ENCODE peak calls at places on chromosomes 12 and 14, in four cellular contexts. H is naive thymus-derived CD4-positive, alpha-beta T cell; P is fibroblast of the aortic adventitia; G is upper lobe of left lung. D is an unnamed sample.

GRCh38 chr12:122423258-122424165 is 1.0 kb upstream of the CLIP1 start:
- DNase-seq in G (no peak), H (no peak), P (peak; percentile 36), D (no peak)

GRCh38 chr12:109760031-109760929 is 46.7 kb downstream of the FAM222A start:
- DNase-seq in H (no peak), P (no peak), G (no peak), D (no peak)

GRCh38 chr12:77228376-77228775 is 163.0 kb upstream of the E2F7 start:
- DNase-seq in P (no peak), H (no peak), G (no peak), D (no peak)

GRCh38 chr12:109160433-109160832 is 44.0 kb downstream of the ACACB start:
- DNase-seq in H (no peak), P (no peak), G (no peak), D (no peak)

GRCh38 chr14:90273532-90273931 is 17.2 kb downstream of the PSMC1 start:
- DNase-seq in P (peak; percentile 22), H (no peak), G (no peak), D (no peak)

GRCh38 chr12:52988933-52989332 is 17.3 kb upstream of the EIF4B start:
- DNase-seq in G (no peak), H (no peak), P (no peak), D (no peak)

GRCh38 chr12:124036117-124037109 is 63.4 kb downstream of the ZNF664 start:
- DNase-seq in G (no peak), H (peak; percentile 53), P (peak; percentile 70), D (peak; percentile 22)

GRCh38 chr14:81946808-81947798 is 413.4 kb upstream of the SEL1L start:
- DNase-seq in G (no peak), H (no peak), P (no peak), D (no peak)

GRCh38 chr14:80605536-80605935 is 336.0 kb downstream of the CEP128 start:
- DNase-seq in P (no peak), G (no peak), H (no peak), D (no peak)

GRCh38 chr14:53971501-53971900 is 14.9 kb upstream of the BMP4 start:
- DNase-seq in G (no peak), P (no peak), H (no peak), D (no peak)

GRCh38 chr12:81863406-81863805 is 104.3 kb upstream of the PPFIA2 start:
- DNase-seq in P (no peak), G (no peak), H (no peak), D (no peak)

GRCh38 chr14:103126873-103127304 is 3.6 kb downstream of the TNFAIP2 start:
- DNase-seq in G (peak; percentile 92), P (no peak), H (no peak), D (no peak)

GRCh38 chr14:53663709-53664108 is 292.9 kb downstream of the BMP4 start:
- DNase-seq in G (no peak), P (peak; percentile 7), H (no peak), D (no peak)

D was measured in GM12864.